ENCODE peak calls at places on chromosomes 6 and 20, in four cellular contexts. I, U, X and C are unnamed samples.

GRCh38 chr6:148431413-148431812 is 88.8 kb downstream of the SASH1 start:
- DNase-seq in U (no peak), X (no peak), I (no peak), C (no peak)

GRCh38 chr6:147961473-147962141 is 381.0 kb upstream of the SASH1 start:
- DNase-seq in U (no peak), I (no peak), X (no peak), C (no peak)

GRCh38 chr20:38165089-38165965 is at the start of gene TGM2:
- DNase-seq in U (peak; percentile 77), I (peak; percentile 56), X (peak; percentile 76), C (peak; percentile 72)

GRCh38 chr6:137271245-137272183 is 52.3 kb upstream of the IFNGR1 start:
- DNase-seq in U (peak; percentile 69), X (peak; percentile 68), I (peak; percentile 61), C (peak; percentile 22)

GRCh38 chr6:9623985-9624384 is 790.9 kb downstream of the TFAP2A start:
- DNase-seq in I (peak; percentile 38), X (no peak), U (peak; percentile 87), C (no peak)

GRCh38 chr20:37875776-37876175 is 27.2 kb upstream of the VSTM2L start:
- DNase-seq in X (no peak), I (no peak), U (no peak), C (no peak)

GRCh38 chr20:19114410-19114809 is 98.0 kb upstream of the SLC24A3 start:
- DNase-seq in X (no peak), U (no peak), I (no peak), C (no peak)

GRCh38 chr6:154510144-154510905 is at the start of gene CNKSR3:
- DNase-seq in X (peak; percentile 77), I (peak; percentile 89), U (peak; percentile 96), C (peak; percentile 75)

GRCh38 chr6:169160855-169161560 is 92.6 kb downstream of the THBS2 start:
- DNase-seq in X (no peak), I (no peak), U (no peak), C (no peak)

GRCh38 chr6:170247178-170247701 is 43.6 kb downstream of the DLL1 start:
- DNase-seq in I (no peak), U (no peak), X (no peak), C (no peak)

GRCh38 chr6:6825986-6826901 is 237.7 kb downstream of the LY86 start:
- DNase-seq in I (no peak), X (peak; percentile 79), U (peak; percentile 85), C (no peak)

GRCh38 chr6:149951096-149951495 is 9.3 kb downstream of the ULBP2 start:
- DNase-seq in U (no peak), X (no peak), I (no peak), C (no peak)

GRCh38 chr20:22098451-22098850 is 393.0 kb downstream of the PAX1 start:
- DNase-seq in X (no peak), I (no peak), U (no peak), C (no peak)

GRCh38 chr20:1338096-1338495 is 9.2 kb upstream of the SDCBP2 start:
- DNase-seq in I (no peak), U (no peak), X (no peak), C (no peak)

GRCh38 chr6:129120856-129121255 is 237.9 kb downstream of the LAMA2 start:
- DNase-seq in I (peak; percentile 54), U (peak; percentile 20), X (no peak), C (no peak)

GRCh38 chr6:39929039-39929732 is 5.1 kb downstream of the MOCS1 start:
- DNase-seq in I (peak; percentile 27), U (peak; percentile 25), X (no peak), C (no peak)

GRCh38 chr6:118896339-118897136 is 2.6 kb downstream of the ASF1A start:
- DNase-seq in I (peak; percentile 49), X (peak; percentile 78), U (peak; percentile 65), C (no peak)

GRCh38 chr6:44806656-44807055 is 419.1 kb downstream of the CDC5L start:
- DNase-seq in X (no peak), U (peak; percentile 55), I (no peak), C (no peak)